ENCODE peak calls at places on chromosomes 16 and 17, in eight cellular contexts. One of them, this sample, is unnamed. For H3K36me3, the result is how much of the 10 kb centered on the place peaks cover.

GRCh38 chr17:28553000-28553505 is 629 bp upstream of the UNC119 start:
- DNase-seq in heart right ventricle: no peak
- DNase-seq in MM.1S: no peak
- DNase-seq in tibial nerve: no peak
- DNase-seq in psoas muscle: no peak
- DNase-seq in kidney: peak
- DNase-seq in lower lobe of right lung: no peak
- DNase-seq in Caco-2: no peak
- DNase-seq in this sample: no peak

GRCh38 chr17:19331134-19331533 is 31.4 kb downstream of the B9D1 start:
- DNase-seq in kidney: no peak
- DNase-seq in psoas muscle: no peak
- DNase-seq in Caco-2: no peak
- DNase-seq in MM.1S: no peak
- DNase-seq in heart right ventricle: no peak
- DNase-seq in lower lobe of right lung: no peak
- DNase-seq in tibial nerve: no peak
- DNase-seq in this sample: no peak

GRCh38 chr17:13593757-13594156 is 8.0 kb downstream of the HS3ST3A1 start:
- DNase-seq in heart right ventricle: no peak
- DNase-seq in kidney: no peak
- DNase-seq in MM.1S: no peak
- DNase-seq in psoas muscle: no peak
- DNase-seq in lower lobe of right lung: no peak
- DNase-seq in tibial nerve: no peak
- DNase-seq in Caco-2: no peak
- DNase-seq in this sample: no peak

GRCh38 chr17:75830168-75831031 is 13.8 kb downstream of the UNC13D start:
- DNase-seq in Caco-2: peak
- DNase-seq in MM.1S: no peak
- DNase-seq in kidney: peak
- DNase-seq in psoas muscle: no peak
- DNase-seq in lower lobe of right lung: no peak
- DNase-seq in heart right ventricle: no peak
- DNase-seq in tibial nerve: no peak
- DNase-seq in this sample: no peak

GRCh38 chr16:73170587-73170986 is 122.7 kb upstream of the ZFHX3 start:
- DNase-seq in heart right ventricle: no peak
- DNase-seq in psoas muscle: no peak
- DNase-seq in MM.1S: no peak
- DNase-seq in Caco-2: no peak
- DNase-seq in lower lobe of right lung: no peak
- DNase-seq in kidney: no peak
- DNase-seq in tibial nerve: no peak
- DNase-seq in this sample: no peak

GRCh38 chr16:53945996-53946395 is 242.0 kb downstream of the FTO start:
- DNase-seq in lower lobe of right lung: no peak
- DNase-seq in tibial nerve: no peak
- DNase-seq in kidney: no peak
- DNase-seq in Caco-2: peak
- DNase-seq in MM.1S: no peak
- DNase-seq in heart right ventricle: no peak
- DNase-seq in psoas muscle: no peak
- DNase-seq in this sample: no peak

GRCh38 chr17:21513012-21513570 is 136.9 kb downstream of the KCNJ12 start:
- DNase-seq in heart right ventricle: peak
- DNase-seq in tibial nerve: peak
- DNase-seq in lower lobe of right lung: peak
- DNase-seq in psoas muscle: peak
- DNase-seq in MM.1S: peak
- DNase-seq in Caco-2: peak
- DNase-seq in kidney: peak
- DNase-seq in this sample: peak

GRCh38 chr16:12584488-12585233 is 219.0 kb downstream of the CPPED1 start:
- DNase-seq in psoas muscle: no peak
- DNase-seq in tibial nerve: no peak
- DNase-seq in lower lobe of right lung: no peak
- DNase-seq in kidney: no peak
- DNase-seq in Caco-2: no peak
- DNase-seq in MM.1S: no peak
- DNase-seq in heart right ventricle: no peak
- DNase-seq in this sample: no peak

GRCh38 chr16:48936811-48937210 is 326.8 kb upstream of the N4BP1 start:
- DNase-seq in psoas muscle: no peak
- DNase-seq in Caco-2: no peak
- DNase-seq in heart right ventricle: no peak
- DNase-seq in kidney: no peak
- DNase-seq in MM.1S: no peak
- DNase-seq in lower lobe of right lung: no peak
- DNase-seq in tibial nerve: no peak
- DNase-seq in this sample: no peak

GRCh38 chr17:55635253-55635766 is 87.4 kb downstream of the TMEM100 start:
- DNase-seq in MM.1S: no peak
- DNase-seq in Caco-2: no peak
- DNase-seq in kidney: no peak
- DNase-seq in psoas muscle: no peak
- DNase-seq in tibial nerve: no peak
- DNase-seq in heart right ventricle: no peak
- DNase-seq in lower lobe of right lung: no peak
- DNase-seq in this sample: no peak

GRCh38 chr16:88934066-88934667 is 42.8 kb downstream of the CBFA2T3 start:
- DNase-seq in lower lobe of right lung: no peak
- DNase-seq in Caco-2: no peak
- DNase-seq in kidney: no peak
- DNase-seq in psoas muscle: no peak
- DNase-seq in MM.1S: no peak
- DNase-seq in heart right ventricle: peak
- DNase-seq in tibial nerve: no peak
- DNase-seq in this sample: no peak

GRCh38 chr16:65120811-65121721 is 797 bp downstream of the CDH11 start:
- DNase-seq in tibial nerve: peak
- DNase-seq in MM.1S: no peak
- DNase-seq in psoas muscle: no peak
- DNase-seq in lower lobe of right lung: no peak
- DNase-seq in kidney: peak
- DNase-seq in Caco-2: peak
- DNase-seq in heart right ventricle: peak
- DNase-seq in this sample: no peak

GRCh38 chr17:39625198-39625769 is 1.5 kb upstream of the PPP1R1B start:
- DNase-seq in lower lobe of right lung: no peak
- DNase-seq in heart right ventricle: no peak
- DNase-seq in kidney: no peak
- DNase-seq in Caco-2: no peak
- DNase-seq in psoas muscle: no peak
- DNase-seq in tibial nerve: no peak
- DNase-seq in MM.1S: no peak
- DNase-seq in this sample: no peak

GRCh38 chr16:56747486-56748045 is 17.6 kb downstream of the NUP93 start:
- DNase-seq in kidney: no peak
- DNase-seq in psoas muscle: no peak
- DNase-seq in MM.1S: no peak
- DNase-seq in heart right ventricle: no peak
- DNase-seq in tibial nerve: no peak
- DNase-seq in lower lobe of right lung: no peak
- DNase-seq in Caco-2: no peak
- DNase-seq in this sample: no peak

GRCh38 chr16:11302977-11303376 is 21.8 kb upstream of the PRM1 start:
- DNase-seq in Caco-2: no peak
- DNase-seq in MM.1S: peak
- DNase-seq in tibial nerve: no peak
- DNase-seq in heart right ventricle: no peak
- DNase-seq in kidney: no peak
- DNase-seq in lower lobe of right lung: no peak
- DNase-seq in psoas muscle: no peak
- DNase-seq in this sample: no peak

GRCh38 chr17:70171159-70171558 is 1.8 kb downstream of the KCNJ2 start:
- DNase-seq in lower lobe of right lung: no peak
- DNase-seq in heart right ventricle: no peak
- DNase-seq in kidney: no peak
- DNase-seq in tibial nerve: no peak
- DNase-seq in MM.1S: no peak
- DNase-seq in Caco-2: no peak
- DNase-seq in psoas muscle: no peak
- DNase-seq in this sample: no peak

GRCh38 chr17:81400154-81400938 is 5.1 kb downstream of the BAHCC1 start:
- DNase-seq in tibial nerve: no peak
- DNase-seq in MM.1S: no peak
- DNase-seq in Caco-2: no peak
- DNase-seq in psoas muscle: peak
- DNase-seq in kidney: no peak
- DNase-seq in heart right ventricle: peak
- DNase-seq in lower lobe of right lung: peak
- DNase-seq in this sample: no peak

GRCh38 chr17:1270210-1271019 is at the start of gene BHLHA9:
- DNase-seq in psoas muscle: no peak
- DNase-seq in tibial nerve: no peak
- DNase-seq in MM.1S: no peak
- DNase-seq in heart right ventricle: no peak
- DNase-seq in kidney: no peak
- DNase-seq in Caco-2: no peak
- DNase-seq in lower lobe of right lung: no peak
- DNase-seq in this sample: no peak
- H3K36me3 ChIP-seq in psoas muscle: under half
- H3K36me3 ChIP-seq in tibial nerve: under half
- H3K36me3 ChIP-seq in MM.1S: under half
- H3K36me3 ChIP-seq in heart right ventricle: under half
- H3K36me3 ChIP-seq in kidney: under half
- H3K36me3 ChIP-seq in Caco-2: under half
- H3K36me3 ChIP-seq in lower lobe of right lung: under half
- H3K36me3 ChIP-seq in this sample: under half

DNA sequence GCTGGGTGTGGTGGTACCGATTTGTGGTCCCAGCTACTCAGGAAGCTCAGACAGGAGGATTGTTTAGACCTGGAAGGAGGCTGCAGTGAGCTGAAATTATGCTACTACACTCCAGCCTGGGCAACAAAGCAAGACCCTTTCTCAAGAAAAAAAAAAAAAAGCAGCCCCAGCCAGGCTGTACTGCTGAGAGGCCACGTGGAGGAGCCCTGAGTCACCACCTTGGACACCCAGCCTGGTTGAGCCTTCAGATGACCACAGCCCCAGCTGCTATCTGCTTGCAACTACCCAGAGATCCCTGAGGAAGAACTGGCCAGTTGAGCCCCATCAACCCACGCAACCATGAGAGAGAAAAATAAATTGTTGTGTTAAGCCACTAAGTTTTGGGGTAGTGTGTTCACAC is 23.6 kb upstream of the GPRC5C start:
- DNase-seq in heart right ventricle: no peak
- DNase-seq in lower lobe of right lung: peak
- DNase-seq in MM.1S: no peak
- DNase-seq in kidney: no peak
- DNase-seq in psoas muscle: peak
- DNase-seq in Caco-2: peak
- DNase-seq in tibial nerve: no peak
- DNase-seq in this sample: no peak
- TF ChIP-seq CTCF in heart right ventricle: peak
- TF ChIP-seq CTCF in lower lobe of right lung: no peak
- TF ChIP-seq CTCF in MM.1S: no peak
- TF ChIP-seq CTCF in kidney: peak
- TF ChIP-seq CTCF in psoas muscle: no peak
- TF ChIP-seq CTCF in Caco-2: peak
- TF ChIP-seq CTCF in tibial nerve: no peak
- TF ChIP-seq CTCF in this sample: no peak

GRCh38 chr16:1362807-1363206 is 11.1 kb downstream of the GNPTG start:
- DNase-seq in kidney: peak
- DNase-seq in heart right ventricle: peak
- DNase-seq in Caco-2: no peak
- DNase-seq in lower lobe of right lung: no peak
- DNase-seq in psoas muscle: no peak
- DNase-seq in MM.1S: no peak
- DNase-seq in tibial nerve: no peak
- DNase-seq in this sample: no peak
- H3K36me3 ChIP-seq in kidney: under half
- H3K36me3 ChIP-seq in heart right ventricle: under half
- H3K36me3 ChIP-seq in Caco-2: under half
- H3K36me3 ChIP-seq in lower lobe of right lung: half or more
- H3K36me3 ChIP-seq in psoas muscle: half or more
- H3K36me3 ChIP-seq in MM.1S: under half
- H3K36me3 ChIP-seq in tibial nerve: under half
- H3K36me3 ChIP-seq in this sample: half or more

GRCh38 chr17:2594657-2595085 is 1.2 kb downstream of the PAFAH1B1 start:
- DNase-seq in MM.1S: no peak
- DNase-seq in tibial nerve: no peak
- DNase-seq in kidney: no peak
- DNase-seq in heart right ventricle: no peak
- DNase-seq in psoas muscle: no peak
- DNase-seq in Caco-2: no peak
- DNase-seq in lower lobe of right lung: no peak
- DNase-seq in this sample: no peak

GRCh38 chr17:2595200-2595599 is 1.7 kb downstream of the PAFAH1B1 start:
- DNase-seq in Caco-2: no peak
- DNase-seq in tibial nerve: no peak
- DNase-seq in psoas muscle: no peak
- DNase-seq in heart right ventricle: no peak
- DNase-seq in kidney: no peak
- DNase-seq in lower lobe of right lung: no peak
- DNase-seq in MM.1S: no peak
- DNase-seq in this sample: no peak

GRCh38 chr17:2593846-2594656 is 597 bp downstream of the PAFAH1B1 start:
- DNase-seq in tibial nerve: peak
- DNase-seq in Caco-2: peak
- DNase-seq in heart right ventricle: peak
- DNase-seq in kidney: peak
- DNase-seq in lower lobe of right lung: peak
- DNase-seq in psoas muscle: peak
- DNase-seq in MM.1S: peak
- DNase-seq in this sample: peak

GRCh38 chr17:2591040-2591640 is 2.3 kb upstream of the PAFAH1B1 start:
- DNase-seq in tibial nerve: no peak
- DNase-seq in Caco-2: no peak
- DNase-seq in heart right ventricle: no peak
- DNase-seq in MM.1S: no peak
- DNase-seq in psoas muscle: no peak
- DNase-seq in lower lobe of right lung: no peak
- DNase-seq in kidney: no peak
- DNase-seq in this sample: no peak

DNA sequence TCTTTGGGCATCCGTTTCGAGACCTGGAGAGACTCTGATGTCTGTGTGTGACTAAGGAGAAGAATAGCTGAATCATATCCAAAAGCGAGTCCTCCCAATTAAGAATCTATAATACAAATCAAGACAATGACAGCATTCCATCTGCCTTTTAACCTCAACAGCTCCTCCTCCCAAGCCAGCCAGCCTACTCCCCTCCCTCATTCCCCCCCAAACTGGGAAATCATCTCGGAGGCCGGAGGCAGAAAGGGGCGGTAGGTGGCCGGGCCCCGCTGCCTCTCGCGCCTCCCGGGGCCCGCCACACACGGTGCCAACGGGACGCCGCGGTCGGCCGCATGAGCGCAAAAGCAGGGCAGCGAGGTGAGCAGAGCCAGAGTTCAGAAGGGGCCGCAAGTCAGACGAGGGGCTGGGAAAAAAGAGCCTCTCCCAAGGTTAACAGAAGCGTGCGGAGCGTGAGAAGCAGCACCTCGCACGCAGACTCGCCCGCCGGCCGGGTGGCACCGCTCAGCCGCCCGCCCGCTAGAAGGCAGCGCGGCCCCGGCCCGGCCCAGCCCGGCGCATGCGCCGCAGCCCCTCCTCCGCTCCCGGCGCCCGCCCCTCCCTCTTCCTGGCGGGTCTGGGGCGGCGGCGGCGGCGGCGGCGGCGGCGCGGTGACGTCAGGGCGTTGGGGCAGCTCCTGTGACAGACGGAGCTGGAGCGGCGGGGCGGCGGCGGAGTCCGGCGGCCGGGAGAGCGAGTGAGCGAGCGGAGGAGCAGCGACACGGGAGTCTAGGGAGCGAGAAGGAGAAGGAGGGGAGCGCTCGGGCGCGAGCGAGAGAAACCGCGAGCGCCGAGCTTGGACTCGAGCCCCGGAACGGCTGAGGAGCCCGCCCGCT is at the start of gene PAFAH1B1:
- DNase-seq in kidney: peak
- DNase-seq in MM.1S: peak
- DNase-seq in psoas muscle: peak
- DNase-seq in heart right ventricle: peak
- DNase-seq in tibial nerve: peak
- DNase-seq in lower lobe of right lung: peak
- DNase-seq in Caco-2: peak
- DNase-seq in this sample: peak
- TF ChIP-seq CTCF in kidney: peak
- TF ChIP-seq CTCF in MM.1S: no peak
- TF ChIP-seq CTCF in psoas muscle: peak
- TF ChIP-seq CTCF in heart right ventricle: peak
- TF ChIP-seq CTCF in tibial nerve: peak
- TF ChIP-seq CTCF in lower lobe of right lung: peak
- TF ChIP-seq CTCF in Caco-2: peak
- TF ChIP-seq CTCF in this sample: no peak